ENCODE peak calls at places on chromosomes 13 and 19, in seven cellular contexts. I is GM12892, R is endothelial cell of umbilical vein, Z is Panc1, H is H1, D is suprapubic skin, T is SK-N-SH. N is an unnamed sample.

GRCh38 chr19:34711890-34712289 is 22.2 kb upstream of the ZNF181 start:
- DNase-seq in R (no peak), D (no peak), T (no peak), I (no peak), Z (no peak), H (no peak), N (no peak)

GRCh38 chr13:107329991-107330390 is 762.1 kb upstream of the ARGLU1 start:
- DNase-seq in D (no peak), I (no peak), Z (no peak), H (no peak), R (no peak), T (no peak), N (no peak)

GRCh38 chr19:1027953-1028902 is 1.8 kb downstream of the CNN2 start:
- DNase-seq in R (peak), T (peak), Z (no peak), H (no peak), I (peak), D (peak), N (no peak)

GRCh38 chr19:28358604-28359003 is 854.3 kb downstream of the UQCRFS1 start:
- DNase-seq in R (no peak), T (no peak), D (no peak), I (no peak), H (no peak), Z (no peak), N (no peak)

GRCh38 chr19:38893341-38893771 is 6.1 kb downstream of the SIRT2 start:
- DNase-seq in T (no peak), Z (no peak), H (no peak), I (no peak), D (no peak), R (no peak), N (no peak)

GRCh38 chr19:4575267-4575793 is 15.8 kb upstream of the SEMA6B start:
- DNase-seq in R (peak), T (peak), I (no peak), H (peak), Z (no peak), D (no peak), N (no peak)

GRCh38 chr13:39038569-39038898 is 278 bp downstream of the NHLRC3 start:
- DNase-seq in Z (no peak), R (no peak), T (no peak), I (no peak), H (no peak), D (peak), N (no peak)

GRCh38 chr13:49759503-49759902 is 33.0 kb downstream of the KPNA3 start:
- DNase-seq in R (no peak), I (no peak), D (no peak), T (no peak), H (no peak), Z (no peak), N (no peak)

GRCh38 chr19:12796146-12797071 is 5.1 kb downstream of the JUNB start:
- DNase-seq in T (peak), H (no peak), Z (no peak), I (no peak), R (peak), D (peak), N (no peak)

GRCh38 chr19:43430142-43430710 is 15.5 kb downstream of the TEX101 start:
- DNase-seq in Z (no peak), I (no peak), T (no peak), R (no peak), D (no peak), H (no peak), N (no peak)

GRCh38 chr19:11100064-11100463 is 10.8 kb downstream of the LDLR start:
- DNase-seq in T (no peak), I (no peak), R (peak), H (no peak), Z (no peak), D (no peak), N (no peak)

GRCh38 chr13:114005206-114005720 is 31.4 kb upstream of the C13orf46 start:
- DNase-seq in T (no peak), D (peak), R (no peak), H (no peak), Z (no peak), I (no peak), N (no peak)

GRCh38 chr19:55554749-55555152 is 9.4 kb upstream of the SBK3 start:
- DNase-seq in I (no peak), Z (no peak), R (no peak), T (no peak), D (no peak), H (no peak), N (no peak)

GRCh38 chr13:75704194-75704941 is 68.2 kb downstream of the LMO7 start:
- DNase-seq in I (no peak), T (no peak), R (peak), H (no peak), Z (no peak), D (no peak), N (no peak)

DNA sequence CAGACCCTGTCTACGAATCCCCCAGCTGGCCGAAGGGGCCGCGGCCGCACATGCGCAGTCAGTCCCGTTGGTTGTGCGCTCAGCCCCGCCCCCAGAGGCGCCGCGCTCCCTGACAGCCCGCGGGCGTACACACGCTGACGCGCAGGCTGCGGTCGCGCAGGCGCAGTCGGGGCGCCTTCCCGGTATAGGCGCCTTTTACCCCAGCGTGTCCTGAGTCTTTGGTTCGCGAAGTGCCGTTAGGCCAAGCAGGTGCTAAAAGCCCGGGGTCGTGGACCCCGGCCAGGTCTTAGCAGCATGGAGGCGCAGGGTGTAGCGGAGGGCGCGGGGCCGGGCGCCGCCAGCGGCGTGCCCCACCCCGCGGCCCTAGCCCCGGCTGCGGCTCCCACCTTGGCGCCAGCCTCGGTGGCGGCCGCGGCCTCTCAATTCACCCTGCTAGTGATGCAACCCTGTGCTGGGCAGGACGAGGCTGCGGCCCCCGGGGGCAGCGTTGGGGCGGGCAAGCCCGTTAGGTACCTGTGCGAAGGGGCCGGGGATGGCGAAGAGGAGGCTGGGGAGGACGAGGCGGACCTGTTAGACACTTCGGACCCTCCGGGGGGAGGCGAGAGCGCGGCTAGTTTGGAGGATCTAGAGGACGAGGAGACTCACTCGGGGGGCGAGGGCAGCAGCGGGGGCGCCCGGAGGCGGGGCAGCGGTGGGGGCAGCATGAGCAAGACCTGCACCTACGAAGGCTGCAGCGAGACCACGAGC is at the start of gene RFXAP:
- DNase-seq in T (peak), I (peak), R (peak), Z (no peak), D (peak), H (peak), N (no peak)
- TF ChIP-seq POLR2AphosphoS5 in T (peak), I (peak), R (peak), Z (no peak), D (no peak), H (no peak), N (peak)

GRCh38 chr19:49097453-49098288 is 12.4 kb downstream of the SNRNP70 start:
- DNase-seq in T (peak), H (peak), Z (peak), D (peak), R (peak), I (peak), N (no peak)

GRCh38 chr19:49094505-49095482 is 9.5 kb downstream of the SNRNP70 start:
- DNase-seq in D (no peak), I (no peak), T (no peak), H (no peak), Z (no peak), R (no peak), N (no peak)

GRCh38 chr19:49102303-49102702 is 11.9 kb upstream of the LIN7B start:
- DNase-seq in Z (no peak), H (no peak), D (no peak), R (no peak), T (no peak), I (no peak), N (no peak)

GRCh38 chr19:49101160-49101559 is 13.0 kb upstream of the LIN7B start:
- DNase-seq in I (no peak), H (no peak), R (no peak), T (no peak), D (no peak), Z (no peak), N (no peak)

GRCh38 chr19:49098795-49099194 is 13.5 kb downstream of the SNRNP70 start:
- DNase-seq in H (no peak), I (no peak), D (no peak), R (no peak), Z (no peak), T (no peak), N (no peak)
- TF ChIP-seq POLR2AphosphoS5 in H (peak), I (no peak), D (no peak), R (no peak), Z (no peak), T (no peak), N (no peak)

GRCh38 chr13:34900288-34900739 is 41.8 kb upstream of the NBEA start:
- DNase-seq in Z (no peak), D (no peak), R (no peak), T (no peak), I (no peak), H (peak), N (no peak)

GRCh38 chr13:34899888-34900287 is 42.2 kb upstream of the NBEA start:
- DNase-seq in Z (no peak), H (no peak), R (no peak), T (no peak), I (no peak), D (no peak), N (no peak)

GRCh38 chr13:34897220-34897619 is 44.9 kb upstream of the NBEA start:
- DNase-seq in R (no peak), Z (no peak), D (no peak), I (no peak), T (no peak), H (no peak), N (no peak)

DNA sequence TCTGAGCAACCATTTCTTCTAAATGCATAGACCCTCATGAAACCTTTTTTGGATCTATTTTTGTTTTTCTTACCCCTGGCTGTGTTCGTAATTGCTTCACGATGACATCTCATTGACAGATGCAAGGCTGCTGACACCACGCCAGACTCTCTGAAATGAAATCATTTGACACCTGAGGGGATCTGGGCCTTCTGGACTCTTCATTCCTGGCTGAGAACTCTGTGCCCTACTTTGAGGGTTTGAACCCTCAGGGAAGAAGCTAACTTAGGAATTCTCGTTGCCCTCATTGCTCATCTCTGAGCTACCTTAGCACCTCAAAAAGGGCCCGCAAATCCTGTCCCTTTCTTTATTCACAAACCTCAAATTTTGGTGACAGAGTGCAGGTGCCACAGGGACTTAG is 40.5 kb upstream of the NBEA start:
- DNase-seq in Z (no peak), D (no peak), I (no peak), H (no peak), R (no peak), T (no peak), N (no peak)
- TF ChIP-seq POLR2AphosphoS5 in Z (no peak), D (no peak), I (no peak), H (no peak), R (no peak), T (no peak), N (no peak)

GRCh38 chr13:51542358-51542972 is 41.8 kb upstream of the WDFY2 start:
- DNase-seq in I (no peak), T (peak), R (no peak), D (no peak), Z (no peak), H (no peak), N (no peak)

GRCh38 chr13:51538626-51539179 is 45.6 kb upstream of the WDFY2 start:
- DNase-seq in H (no peak), T (no peak), Z (no peak), I (no peak), R (no peak), D (no peak), N (no peak)

GRCh38 chr13:51541809-51542258 is 42.4 kb upstream of the WDFY2 start:
- DNase-seq in T (no peak), I (no peak), D (no peak), Z (no peak), H (no peak), R (no peak), N (no peak)

GRCh38 chr13:51541037-51541436 is 43.2 kb upstream of the WDFY2 start:
- DNase-seq in H (no peak), R (no peak), D (no peak), Z (no peak), T (no peak), I (no peak), N (no peak)

DNA sequence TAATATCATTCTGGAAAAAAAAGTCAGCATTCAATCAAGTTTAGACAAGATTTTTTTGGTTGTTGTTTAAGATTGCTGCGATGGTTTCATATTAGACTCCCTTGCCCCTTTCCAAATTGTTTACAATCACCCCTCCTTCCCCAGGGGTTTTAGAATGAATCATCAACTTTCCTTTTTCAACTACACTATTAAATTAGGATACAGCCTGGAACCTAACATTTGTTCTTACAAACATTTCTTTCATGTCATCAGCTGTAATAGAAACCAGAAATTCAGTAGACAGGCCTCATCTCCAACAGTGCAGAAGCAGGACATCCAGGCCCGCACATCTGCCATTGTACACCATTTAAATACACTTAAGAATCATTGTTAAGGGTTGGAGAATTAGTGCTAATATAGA is 44.4 kb upstream of the WDFY2 start:
- DNase-seq in D (no peak), H (no peak), R (no peak), T (no peak), I (no peak), Z (no peak), N (no peak)
- TF ChIP-seq POLR2AphosphoS5 in D (no peak), H (no peak), R (no peak), T (no peak), I (no peak), Z (no peak), N (no peak)

DNA sequence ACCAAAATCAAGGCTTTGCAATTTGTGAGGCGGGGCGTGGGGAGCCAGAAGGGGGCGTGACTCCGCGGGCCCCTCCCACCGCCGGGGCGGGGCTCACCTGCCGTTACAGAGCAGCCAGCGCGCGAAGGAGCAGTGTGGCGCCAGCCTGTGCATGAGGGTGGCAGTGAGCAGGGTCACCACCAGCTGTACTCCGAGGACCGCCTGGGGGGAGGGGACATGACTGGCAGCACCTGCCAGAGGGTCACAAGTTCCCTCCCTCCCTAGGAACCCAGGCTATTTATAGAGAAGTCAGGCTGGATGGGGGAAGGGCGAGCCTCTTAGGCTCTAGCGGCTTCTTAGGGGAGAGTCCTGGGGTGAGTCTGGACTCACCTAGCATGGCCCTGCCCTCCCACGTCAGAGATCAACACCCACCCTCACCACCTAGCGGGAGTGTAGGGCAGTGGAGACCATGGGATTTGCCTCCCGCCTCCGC is 3.6 kb downstream of the TMEM161A start:
- DNase-seq in H (peak), R (no peak), I (no peak), D (no peak), T (peak), Z (no peak), N (no peak)
- TF ChIP-seq POLR2AphosphoS5 in H (peak), R (no peak), I (no peak), D (no peak), T (no peak), Z (no peak), N (no peak)

DNA sequence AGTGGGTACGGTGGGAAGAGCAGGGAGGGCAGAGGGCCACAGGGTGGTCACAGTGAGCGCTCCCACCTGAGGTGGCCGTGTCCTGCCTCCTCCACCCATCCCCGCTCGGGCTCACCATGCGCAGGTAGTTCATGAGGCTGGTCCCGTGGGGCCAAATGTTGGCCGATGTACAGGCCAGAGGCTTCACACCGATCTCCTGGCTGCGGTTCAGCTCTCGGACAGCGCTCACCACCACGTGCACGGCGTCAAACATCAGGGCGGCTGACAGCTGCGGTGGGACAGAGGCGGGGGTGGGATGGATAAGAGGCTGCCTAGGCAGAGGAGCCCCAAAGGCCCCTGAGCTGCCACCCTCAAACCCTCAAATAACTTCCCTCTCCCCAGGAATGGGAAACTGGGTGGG is 15.8 kb downstream of the GRIK5 start:
- DNase-seq in D (no peak), Z (no peak), I (no peak), H (no peak), R (no peak), T (no peak), N (no peak)
- TF ChIP-seq POLR2AphosphoS5 in D (no peak), Z (no peak), I (no peak), H (no peak), R (no peak), T (no peak), N (no peak)

DNA sequence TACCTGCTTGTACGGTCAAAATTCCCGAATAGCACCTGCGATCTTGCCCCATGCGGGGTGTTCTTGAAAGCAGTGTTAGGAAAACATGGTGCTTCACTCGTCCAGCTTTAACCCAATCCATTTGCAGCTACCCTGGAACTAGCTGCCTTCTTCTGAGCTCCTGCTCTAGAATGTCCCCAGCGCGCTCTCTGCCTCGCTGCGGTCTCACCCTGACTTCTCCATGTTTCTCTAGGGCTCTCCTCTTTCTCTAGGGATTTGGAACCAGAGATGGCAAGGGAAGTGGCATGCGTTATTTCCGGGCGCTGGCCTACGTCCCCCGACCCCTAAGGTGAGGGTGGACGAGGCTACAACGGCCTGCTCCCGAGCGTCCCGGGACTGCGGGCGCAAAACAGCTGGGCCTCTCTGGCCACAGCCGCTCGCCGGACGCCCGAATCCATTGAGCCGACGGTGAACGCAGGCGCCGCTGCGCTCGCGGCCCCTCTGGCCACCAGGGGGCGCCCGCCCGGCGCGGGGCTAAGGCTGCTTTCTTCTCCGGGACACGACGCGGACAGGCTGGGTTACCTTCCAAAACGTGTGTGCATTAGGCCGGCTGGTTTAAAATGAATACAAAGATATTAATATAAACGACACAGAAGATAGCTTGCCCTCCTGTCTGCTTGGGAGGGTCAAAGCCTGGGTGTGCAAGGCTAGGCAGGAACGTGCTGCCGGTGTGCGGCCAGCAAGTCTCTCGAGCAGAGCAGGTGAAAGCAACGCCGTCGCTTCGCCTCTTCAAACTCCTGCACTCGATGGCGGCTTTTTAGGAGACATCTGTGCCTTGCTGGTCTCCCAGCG is 1.8 kb upstream of the SPRY2 start:
- DNase-seq in H (no peak), T (peak), D (peak), Z (no peak), R (peak), I (no peak), N (no peak)
- TF ChIP-seq POLR2AphosphoS5 in H (peak), T (no peak), D (no peak), Z (no peak), R (peak), I (no peak), N (peak)

DNA sequence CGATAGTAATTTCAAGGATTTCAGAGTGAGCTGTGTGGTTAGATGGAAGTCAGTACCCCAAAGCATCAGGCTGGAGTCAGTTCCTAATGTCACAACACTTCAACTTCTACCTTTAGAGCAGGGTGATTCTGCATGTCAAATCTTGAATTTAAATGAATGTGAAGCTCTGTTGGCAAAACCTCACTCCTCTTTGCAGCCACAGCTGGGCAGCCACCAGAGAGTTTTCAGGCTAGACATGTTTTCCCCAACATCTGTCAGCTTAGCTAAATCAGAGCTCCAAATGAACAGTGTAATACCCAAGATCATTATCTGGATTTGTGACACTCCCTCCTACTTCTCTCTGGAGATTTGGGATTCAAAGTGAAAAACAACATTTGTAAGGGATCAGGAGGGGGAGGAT is 33.7 kb upstream of the OLFM4 start:
- DNase-seq in I (no peak), D (no peak), T (no peak), Z (no peak), R (no peak), H (no peak), N (no peak)
- TF ChIP-seq POLR2AphosphoS5 in I (no peak), D (no peak), T (no peak), Z (no peak), R (no peak), H (no peak), N (no peak)

N was measured in vagina.